ENCODE peak calls at places on chromosomes 7 and 10, in ten cellular contexts. A, S, U, D, Z, Q, C, I, E and O are unnamed samples.

GRCh38 chr10:118584181-118584954 is 11.1 kb downstream of the PRLHR start:
- DNase-seq in U (peak), Q (no peak), Z (no peak), I (no peak), D (no peak), C (no peak), A (no peak), S (peak), E (no peak), O (no peak)

GRCh38 chr7:115822380-115822779 is 208.2 kb downstream of the TFEC start:
- DNase-seq in E (no peak), Q (no peak), A (no peak), Z (no peak), U (no peak), S (no peak), I (no peak), C (no peak), D (no peak), O (no peak)

GRCh38 chr7:39228946-39229345 is 251.2 kb downstream of the POU6F2 start:
- DNase-seq in S (peak), Z (no peak), I (no peak), E (peak), D (no peak), A (no peak), C (no peak), U (peak), Q (no peak), O (no peak)

GRCh38 chr7:130483036-130483435 is 8.8 kb upstream of the MEST start:
- DNase-seq in I (no peak), E (no peak), U (no peak), S (no peak), Q (no peak), C (no peak), A (no peak), Z (no peak), D (no peak), O (no peak)

GRCh38 chr10:97069576-97070362 is 116.0 kb downstream of the SLIT1 start:
- DNase-seq in A (no peak), S (peak), U (peak), Q (peak), I (no peak), D (no peak), E (no peak), C (no peak), Z (no peak), O (no peak)

GRCh38 chr7:18116661-18117060 is 89.0 kb upstream of the PRPS1L1 start:
- DNase-seq in S (no peak), U (no peak), I (no peak), D (no peak), A (no peak), Q (no peak), Z (no peak), E (no peak), C (no peak), O (no peak)

GRCh38 chr7:33909312-33909711 is 4.0 kb downstream of the BMPER start:
- DNase-seq in A (no peak), U (peak), D (no peak), Z (no peak), Q (no peak), C (no peak), I (no peak), S (no peak), E (no peak), O (no peak)

GRCh38 chr10:128063736-128064614 is 62.2 kb downstream of the MKI67 start:
- DNase-seq in E (peak), Q (peak), U (no peak), S (no peak), Z (no peak), I (peak), A (peak), C (no peak), D (peak), O (no peak)

GRCh38 chr10:89283174-89283987 is 18.5 kb upstream of the IFIT2 start:
- DNase-seq in Z (no peak), U (peak), C (no peak), S (peak), I (no peak), D (no peak), Q (no peak), A (no peak), E (no peak), O (no peak)

GRCh38 chr10:103828107-103828506 is 27.3 kb downstream of the SH3PXD2A start:
- DNase-seq in A (no peak), D (no peak), C (no peak), E (no peak), I (no peak), Z (no peak), U (no peak), Q (no peak), S (no peak), O (no peak)

GRCh38 chr10:78907458-78908211 is 161.1 kb upstream of the ZMIZ1 start:
- DNase-seq in Q (no peak), S (no peak), C (no peak), Z (no peak), I (peak), U (no peak), D (no peak), E (no peak), A (no peak), O (no peak)

GRCh38 chr7:4683884-4684565 is 1.9 kb downstream of the FOXK1 start:
- DNase-seq in S (peak), D (peak), Z (no peak), I (peak), U (peak), A (peak), Q (no peak), C (peak), E (no peak), O (peak)

GRCh38 chr10:15325243-15326002 is 45.7 kb downstream of the FAM171A1 start:
- DNase-seq in C (peak), U (peak), I (no peak), Z (no peak), A (peak), E (no peak), Q (no peak), S (peak), D (no peak), O (no peak)

GRCh38 chr7:12102101-12102500 is 109.0 kb upstream of the TMEM106B start:
- DNase-seq in S (no peak), A (no peak), E (no peak), C (no peak), I (no peak), D (no peak), Q (no peak), U (no peak), Z (no peak), O (no peak)

GRCh38 chr7:121084748-121085336 is 96.3 kb downstream of the CPED1 start:
- DNase-seq in U (peak), A (no peak), E (no peak), S (peak), C (no peak), Q (no peak), D (no peak), Z (no peak), I (no peak), O (no peak)

GRCh38 chr7:9600974-9601373 is 1167.6 kb downstream of the NXPH1 start:
- DNase-seq in I (no peak), A (no peak), U (no peak), E (peak), S (no peak), Q (no peak), D (no peak), C (no peak), Z (no peak), O (no peak)

GRCh38 chr7:38977658-38978057 is at the start of gene POU6F2:
- DNase-seq in C (no peak), Z (no peak), A (no peak), I (no peak), U (no peak), E (no peak), S (no peak), Q (no peak), D (no peak), O (no peak)

GRCh38 chr10:24762161-24762924 is 38.7 kb upstream of the ARHGAP21 start:
- DNase-seq in S (peak), Q (no peak), A (no peak), E (peak), C (no peak), U (peak), I (no peak), D (no peak), Z (no peak), O (no peak)

GRCh38 chr7:47145982-47146381 is 435.9 kb downstream of the TNS3 start:
- DNase-seq in Z (no peak), C (no peak), U (no peak), A (no peak), S (no peak), E (no peak), I (no peak), Q (no peak), D (no peak), O (no peak)

GRCh38 chr7:153832160-153832559 is 220.0 kb upstream of the DPP6 start:
- DNase-seq in A (no peak), I (no peak), D (no peak), U (no peak), E (no peak), Q (no peak), C (no peak), Z (no peak), S (no peak), O (no peak)

GRCh38 chr10:110803830-110804338 is 67.8 kb upstream of the PDCD4 start:
- DNase-seq in C (no peak), A (no peak), U (peak), Z (no peak), Q (peak), D (no peak), I (no peak), S (peak), E (peak), O (no peak)

GRCh38 chr10:94075521-94075920 is 81.8 kb downstream of the PLCE1 start:
- DNase-seq in Z (no peak), U (no peak), A (no peak), D (no peak), I (no peak), Q (no peak), S (no peak), C (no peak), E (no peak), O (no peak)

GRCh38 chr7:141585592-141586510 is 34.6 kb downstream of the AGK start:
- DNase-seq in Q (no peak), Z (no peak), A (no peak), C (no peak), E (no peak), D (no peak), S (peak), U (peak), I (no peak), O (no peak)

GRCh38 chr7:1767524-1767923 is 97.4 kb downstream of the ELFN1 start:
- DNase-seq in I (no peak), S (peak), Z (no peak), Q (no peak), U (peak), A (no peak), D (no peak), C (no peak), E (peak), O (no peak)

GRCh38 chr7:247166-247565 is 42.8 kb upstream of the FOXL3 start:
- DNase-seq in D (no peak), U (no peak), E (no peak), C (no peak), Q (no peak), S (no peak), A (no peak), I (no peak), Z (no peak), O (no peak)

GRCh38 chr10:14573666-14574261 is 200.9 kb downstream of the FAM107B start:
- DNase-seq in D (no peak), C (no peak), E (no peak), Z (no peak), U (peak), S (peak), I (no peak), Q (no peak), A (no peak), O (no peak)

GRCh38 chr10:49110684-49111319 is 4.5 kb downstream of the VSTM4 start:
- DNase-seq in S (no peak), Z (no peak), C (no peak), E (no peak), Q (no peak), I (peak), A (no peak), U (no peak), D (no peak), O (no peak)

GRCh38 chr10:121910673-121911420 is 17.0 kb downstream of the ATE1 start:
- DNase-seq in Q (no peak), Z (no peak), I (no peak), S (peak), E (no peak), U (peak), D (no peak), A (no peak), C (no peak), O (no peak)

GRCh38 chr7:22129819-22130580 is 184.3 kb upstream of the CDCA7L start:
- DNase-seq in D (no peak), E (no peak), A (no peak), S (no peak), Z (no peak), C (no peak), Q (no peak), I (no peak), U (no peak), O (no peak)

GRCh38 chr7:126791306-126791705 is 461.4 kb downstream of the GRM8 start:
- DNase-seq in D (no peak), E (no peak), U (peak), I (no peak), Z (no peak), A (no peak), C (no peak), S (peak), Q (no peak), O (no peak)

GRCh38 chr10:81541517-81541916 is 333.5 kb upstream of the NRG3 start:
- DNase-seq in Z (no peak), S (no peak), I (no peak), C (no peak), U (no peak), D (no peak), Q (no peak), A (no peak), E (no peak), O (no peak)

GRCh38 chr7:69430502-69431145 is 167.7 kb upstream of the AUTS2 start:
- DNase-seq in I (no peak), S (peak), D (no peak), C (peak), Z (no peak), A (peak), E (peak), U (peak), Q (peak), O (no peak)

GRCh38 chr7:151865070-151865670 is 11.7 kb downstream of the PRKAG2 start:
- DNase-seq in C (no peak), E (no peak), A (no peak), D (no peak), S (no peak), I (peak), Q (no peak), Z (no peak), U (no peak), O (no peak)

GRCh38 chr7:102444961-102445673 is 11.7 kb downstream of the ORAI2 start:
- DNase-seq in C (no peak), Z (no peak), U (no peak), I (no peak), A (no peak), E (no peak), D (no peak), Q (no peak), S (no peak), O (no peak)
- H3K4me3 ChIP-seq in C (no peak), Z (no peak), U (no peak), I (no peak), A (no peak), E (no peak), D (no peak), Q (no peak), S (no peak), O (no peak)

GRCh38 chr7:66075590-66076458 is at the start of gene ASL:
- DNase-seq in Z (peak), D (peak), I (peak), A (peak), S (peak), C (peak), E (peak), Q (peak), U (peak), O (peak)
- H3K4me3 ChIP-seq in Z (peak), D (peak), I (peak), A (peak), S (peak), C (peak), E (peak), Q (peak), U (peak), O (peak)

GRCh38 chr7:91090684-91091083 is 173.5 kb upstream of the FZD1 start:
- DNase-seq in C (no peak), Q (no peak), A (no peak), U (no peak), E (no peak), Z (no peak), S (no peak), I (no peak), D (no peak), O (no peak)

GRCh38 chr7:91088156-91088555 is 176.1 kb upstream of the FZD1 start:
- DNase-seq in D (no peak), A (no peak), Z (no peak), U (no peak), S (no peak), C (no peak), I (no peak), E (no peak), Q (no peak), O (no peak)

GRCh38 chr7:91091631-91092030 is 172.6 kb upstream of the FZD1 start:
- DNase-seq in U (no peak), C (no peak), Q (no peak), D (no peak), A (no peak), S (no peak), E (no peak), Z (no peak), I (no peak), O (no peak)

GRCh38 chr7:91093181-91093580 is 171.1 kb upstream of the FZD1 start:
- DNase-seq in C (no peak), Z (no peak), E (no peak), I (no peak), Q (no peak), A (no peak), U (no peak), S (no peak), D (no peak), O (no peak)

GRCh38 chr7:91089382-91089963 is 174.8 kb upstream of the FZD1 start:
- DNase-seq in I (no peak), Q (no peak), S (peak), D (no peak), A (no peak), U (peak), C (no peak), E (peak), Z (no peak), O (no peak)
- H3K4me3 ChIP-seq in I (peak), Q (no peak), S (peak), D (peak), A (peak), U (peak), C (peak), E (no peak), Z (no peak), O (no peak)

GRCh38 chr7:123745437-123745836 is 3.4 kb downstream of the WASL start:
- DNase-seq in A (no peak), S (no peak), C (no peak), I (no peak), E (no peak), Z (no peak), Q (no peak), D (no peak), U (no peak), O (no peak)
- H3K4me3 ChIP-seq in A (no peak), S (peak), C (no peak), I (no peak), E (peak), Z (no peak), Q (no peak), D (no peak), U (no peak), O (no peak)

GRCh38 chr7:150382123-150382843 is 3.2 kb downstream of the ZNF775 start:
- DNase-seq in C (no peak), U (no peak), E (no peak), D (no peak), I (peak), S (no peak), Z (no peak), Q (no peak), A (no peak), O (no peak)
- H3K4me3 ChIP-seq in C (no peak), U (no peak), E (no peak), D (no peak), I (no peak), S (no peak), Z (no peak), Q (no peak), A (no peak), O (no peak)

DNA sequence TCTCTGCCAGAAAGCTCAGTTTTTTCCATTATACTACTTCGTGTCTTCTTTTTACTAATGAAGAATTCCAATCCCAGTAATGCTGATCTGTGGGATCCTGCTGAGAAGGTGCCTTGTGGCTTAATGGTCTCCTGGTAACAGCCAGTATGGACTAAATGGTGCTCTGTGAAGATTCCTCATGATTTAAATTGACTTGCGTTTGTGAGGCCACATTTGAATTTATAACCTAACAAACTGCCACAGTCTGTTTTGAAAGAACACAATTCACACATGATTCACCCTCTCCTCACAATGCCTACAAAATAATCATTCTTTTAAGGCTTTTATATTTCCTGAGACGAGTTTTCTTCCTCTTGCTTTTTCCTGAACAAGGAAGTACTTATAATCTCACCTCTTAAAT is 140.0 kb downstream of the MBL2 start:
- DNase-seq in U (no peak), C (no peak), I (no peak), A (no peak), Q (no peak), Z (no peak), E (peak), D (no peak), S (no peak), O (no peak)
- H3K4me3 ChIP-seq in U (no peak), C (no peak), I (no peak), A (no peak), Q (no peak), Z (no peak), E (no peak), D (no peak), S (no peak), O (no peak)

DNA sequence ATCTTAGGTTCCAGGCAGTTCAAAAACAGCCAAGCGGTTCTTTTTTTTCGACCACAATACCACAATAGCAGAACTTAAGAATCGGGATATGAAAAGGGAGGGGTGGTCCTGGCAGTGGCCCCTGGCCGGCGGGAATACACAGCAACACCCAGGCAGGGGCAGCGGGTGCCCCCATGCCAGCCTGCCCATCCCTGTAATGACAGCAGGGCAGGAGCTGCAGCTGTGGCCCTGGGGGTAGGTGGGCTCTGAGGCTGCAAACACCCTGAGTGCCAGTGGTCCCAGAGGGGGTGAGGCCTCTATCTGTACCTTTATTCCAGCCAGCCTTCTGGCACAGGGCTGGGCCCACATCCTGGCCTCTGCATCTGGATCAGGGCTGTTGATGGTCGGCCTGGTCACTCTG is 247.4 kb downstream of the SEMA3D start:
- DNase-seq in U (no peak), I (no peak), E (no peak), Q (no peak), Z (no peak), D (no peak), S (no peak), C (no peak), A (no peak), O (no peak)
- H3K4me3 ChIP-seq in U (no peak), I (no peak), E (no peak), Q (no peak), Z (no peak), D (no peak), S (no peak), C (no peak), A (no peak), O (no peak)

GRCh38 chr7:20595971-20596370 is 19.5 kb upstream of the ABCB5 start:
- DNase-seq in C (no peak), I (no peak), U (no peak), Z (no peak), E (no peak), S (no peak), D (no peak), A (no peak), Q (no peak), O (no peak)

GRCh38 chr7:20601121-20601520 is 14.3 kb upstream of the ABCB5 start:
- DNase-seq in C (no peak), A (no peak), U (no peak), D (no peak), S (no peak), Q (no peak), E (no peak), Z (no peak), I (no peak), O (no peak)

GRCh38 chr7:20597339-20597738 is 18.1 kb upstream of the ABCB5 start:
- DNase-seq in U (no peak), C (no peak), Z (no peak), E (no peak), I (no peak), Q (no peak), D (no peak), A (no peak), S (no peak), O (no peak)

GRCh38 chr7:20596653-20597052 is 18.8 kb upstream of the ABCB5 start:
- DNase-seq in U (peak), C (no peak), A (no peak), Q (no peak), S (peak), Z (no peak), E (no peak), I (no peak), D (no peak), O (no peak)

GRCh38 chr7:20598479-20599419 is 16.7 kb upstream of the ABCB5 start:
- DNase-seq in Q (peak), Z (no peak), A (no peak), E (peak), U (peak), C (no peak), S (peak), D (no peak), I (no peak), O (no peak)
- H3K4me3 ChIP-seq in Q (no peak), Z (no peak), A (peak), E (no peak), U (no peak), C (no peak), S (no peak), D (no peak), I (no peak), O (no peak)